ENCODE peak calls at places on chromosome 19, in six cellular contexts. P is neural progenitor cell; B is OCI-LY7; C is left ventricle myocardium inferior; M is A549; U is CD8-positive, alpha-beta T cell. F is an unnamed sample.

GRCh38 chr19:10963865-10964264 is 3.0 kb downstream of the SMARCA4 start:
- DNase-seq in P (no peak), B (no peak), C (no peak), M (no peak), U (no peak), F (no peak)

GRCh38 chr19:5292453-5292842 is 48.2 kb downstream of the PTPRS start:
- DNase-seq in P (no peak), B (peak; percentile 67), C (no peak), M (no peak), U (no peak), F (peak; percentile 69)

GRCh38 chr19:6572217-6572616 is 18.7 kb downstream of the CD70 start:
- DNase-seq in P (no peak), B (no peak), C (peak; percentile 26), M (no peak), U (no peak), F (no peak)

GRCh38 chr19:7912144-7912696 is 2.4 kb upstream of the TGFBR3L start:
- DNase-seq in P (no peak), B (no peak), C (no peak), M (no peak), U (no peak), F (peak; percentile 5)

GRCh38 chr19:56108447-56109195 is 12.5 kb downstream of the ZNF787 start:
- DNase-seq in P (no peak), B (no peak), C (peak; percentile 60), M (no peak), U (no peak), F (no peak)

GRCh38 chr19:15374105-15374651 is 5.4 kb downstream of the AKAP8 start:
- DNase-seq in P (no peak), B (no peak), C (peak; percentile 36), M (no peak), U (no peak), F (no peak)

GRCh38 chr19:15562145-15562544 is 52.9 kb upstream of the CYP4F8 start:
- DNase-seq in P (no peak), B (no peak), C (no peak), M (no peak), U (no peak), F (no peak)

GRCh38 chr19:58483776-58484175 is 7.6 kb downstream of the ZNF446 start:
- DNase-seq in P (no peak), B (no peak), C (no peak), M (no peak), U (no peak), F (no peak)

GRCh38 chr19:17104679-17105078 is 29.1 kb downstream of the MYO9B start:
- DNase-seq in P (no peak), B (no peak), C (no peak), M (no peak), U (no peak), F (no peak)

GRCh38 chr19:13318190-13318589 is 168.0 kb downstream of the IER2 start:
- DNase-seq in P (no peak), B (no peak), C (no peak), M (no peak), U (no peak), F (no peak)

GRCh38 chr19:2666344-2666994 is 36.0 kb downstream of the GNG7 start:
- DNase-seq in P (no peak), B (no peak), C (no peak), M (no peak), U (no peak), F (no peak)

GRCh38 chr19:7789447-7789846 is 26.4 kb downstream of the CLEC4M start:
- DNase-seq in P (peak; percentile 39), B (peak; percentile 18), C (no peak), M (no peak), U (no peak), F (no peak)

GRCh38 chr19:51802775-51803174 is 7.8 kb downstream of the FPR3 start:
- DNase-seq in P (no peak), B (no peak), C (no peak), M (no peak), U (no peak), F (no peak)

GRCh38 chr19:39405261-39405912 is 1.3 kb upstream of the ZFP36 start:
- DNase-seq in P (no peak), B (peak; percentile 56), C (no peak), M (peak; percentile 33), U (no peak), F (no peak)

GRCh38 chr19:40592170-40592569 is 9.0 kb upstream of the LTBP4 start:
- DNase-seq in P (peak; percentile 44), B (peak; percentile 79), C (no peak), M (peak; percentile 92), U (no peak), F (no peak)

GRCh38 chr19:38233740-38234251 is 9.8 kb upstream of the DPF1 start:
- DNase-seq in P (peak; percentile 93), B (peak; percentile 80), C (peak; percentile 83), M (peak; percentile 90), U (peak; percentile 37), F (peak; percentile 85)

GRCh38 chr19:39190768-39191167 is 6.0 kb upstream of the NCCRP1 start:
- DNase-seq in P (no peak), B (no peak), C (no peak), M (peak; percentile 68), U (no peak), F (no peak)

GRCh38 chr19:42380155-42380554 is 9.9 kb downstream of the CNFN start:
- DNase-seq in P (no peak), B (no peak), C (no peak), M (no peak), U (no peak), F (no peak)

GRCh38 chr19:30649934-30650614 is 277.9 kb downstream of the ZNF536 start:
- DNase-seq in P (peak; percentile 68), B (peak; percentile 58), C (no peak), M (peak; percentile 72), U (no peak), F (peak; percentile 55)

GRCh38 chr19:24000656-24001055 is 86.0 kb downstream of the ZNF726 start:
- DNase-seq in P (no peak), B (no peak), C (no peak), M (no peak), U (no peak), F (no peak)

GRCh38 chr19:17553256-17553655 is 2.2 kb upstream of the COLGALT1 start:
- DNase-seq in P (peak; percentile 15), B (no peak), C (peak; percentile 73), M (no peak), U (no peak), F (no peak)

GRCh38 chr19:30862876-30863275 is 486.4 kb downstream of the TSHZ3 start:
- DNase-seq in P (no peak), B (no peak), C (no peak), M (no peak), U (no peak), F (no peak)

GRCh38 chr19:2653717-2654584 is 48.5 kb downstream of the GNG7 start:
- DNase-seq in P (peak; percentile 56), B (no peak), C (no peak), M (no peak), U (no peak), F (no peak)

GRCh38 chr19:7507884-7508283 is 8.0 kb upstream of the ZNF358 start:
- DNase-seq in P (peak; percentile 73), B (peak; percentile 42), C (peak; percentile 55), M (peak; percentile 93), U (no peak), F (peak; percentile 78)

GRCh38 chr19:35549879-35550523 is 4.6 kb downstream of the TMEM147 start:
- DNase-seq in P (no peak), B (no peak), C (no peak), M (no peak), U (no peak), F (no peak)
- H3K27ac ChIP-seq in P (no peak overlapping the region), B (no peak overlapping the region), C (no peak overlapping the region), M (no peak overlapping the region), U (no peak overlapping the region), F (no peak overlapping the region)

DNA sequence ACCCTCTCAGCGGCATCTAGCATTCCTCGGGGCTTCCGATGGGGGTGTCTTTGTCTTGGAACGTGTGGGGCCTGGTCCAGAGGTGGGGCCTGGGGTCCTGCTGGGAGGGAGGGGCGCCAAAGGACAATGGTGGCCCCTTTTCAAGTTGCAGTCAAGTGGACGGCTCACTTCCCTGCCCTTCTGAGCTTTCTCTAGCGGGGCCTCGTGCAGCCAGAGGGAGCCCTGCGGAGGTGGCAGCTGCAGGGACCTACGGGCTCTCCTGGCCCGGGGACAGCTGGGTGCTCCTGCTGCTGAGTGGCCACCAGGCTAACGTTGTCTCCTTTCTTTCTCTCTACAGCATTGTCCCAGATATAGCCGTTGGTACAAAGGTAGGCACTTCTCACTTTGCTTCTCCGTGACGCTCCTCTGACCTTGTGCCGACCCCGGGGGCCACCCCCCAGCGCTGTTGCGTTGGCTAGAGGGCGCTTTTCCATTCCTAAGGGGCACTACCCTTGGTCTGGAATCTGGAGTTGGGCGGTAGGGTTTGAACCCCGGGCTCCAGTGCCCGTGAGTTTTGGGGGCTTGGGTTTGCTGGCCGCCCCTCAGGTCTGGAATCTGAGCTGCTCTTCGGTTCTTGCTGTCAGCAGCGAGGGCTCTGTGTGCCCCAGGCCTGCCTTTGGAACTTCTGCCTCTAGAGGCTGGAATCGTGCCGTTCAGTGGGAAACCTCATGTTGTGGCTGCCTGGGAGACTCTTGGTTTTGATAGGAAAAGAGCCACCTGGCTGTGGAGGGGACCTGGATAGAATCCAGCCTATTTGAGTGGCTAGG is 2.0 kb downstream of the PTBP1 start:
- DNase-seq in P (peak; percentile 79), B (peak; percentile 33), C (no peak), M (no peak), U (no peak), F (no peak)
- TF ChIP-seq CTCF in P (no peak), B (peak; percentile 70), C (no peak), M (peak; percentile 27), U (no peak), F (peak; percentile 46)

DNA sequence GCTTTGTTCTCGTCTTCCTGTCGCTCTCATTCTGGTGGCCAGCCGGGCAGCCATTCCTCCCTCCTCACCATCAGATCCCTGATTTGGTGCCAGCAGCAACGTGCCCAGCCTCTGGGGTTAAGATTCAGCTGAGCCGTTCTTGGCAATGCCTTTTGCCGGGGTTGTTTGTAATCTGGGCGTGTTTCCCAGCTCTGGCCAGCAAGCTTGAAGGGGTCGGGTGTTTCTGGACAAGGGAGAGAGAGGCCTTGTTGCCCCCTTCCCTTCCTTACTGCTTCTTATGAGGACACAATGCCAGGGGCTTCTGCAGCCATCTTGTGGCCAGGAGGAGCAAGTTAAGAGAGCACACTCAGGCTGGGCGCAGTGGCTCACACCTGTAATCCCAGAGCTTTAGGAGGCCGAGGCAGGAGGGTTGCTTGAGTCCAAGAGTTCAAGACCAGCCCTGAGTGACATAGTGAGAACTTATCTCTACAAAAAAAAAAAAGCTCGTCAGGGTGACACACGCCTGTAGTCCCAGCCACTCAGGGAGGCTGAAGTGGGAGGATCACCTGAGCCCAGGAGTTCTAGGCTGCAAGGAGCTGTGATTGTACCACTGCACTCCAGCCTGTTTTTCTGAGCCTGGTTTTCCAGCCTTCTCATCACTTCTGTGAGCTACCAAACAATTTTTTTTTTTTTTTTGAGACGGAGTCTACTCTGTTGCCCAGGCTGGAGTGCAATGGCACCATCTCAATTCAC is 10.7 kb upstream of the CRTC1 start:
- DNase-seq in P (peak; percentile 37), B (peak; percentile 39), C (no peak), M (peak; percentile 39), U (no peak), F (peak; percentile 39)
- H3K27ac ChIP-seq in P (no peak overlapping the region), B (no peak overlapping the region), C (peak overlapping the region; percentile 27), M (peak overlapping the region; percentile 16), U (no peak overlapping the region), F (no peak overlapping the region)

GRCh38 chr19:35903550-35904179 is 1.3 kb downstream of the HCST start:
- DNase-seq in P (peak; percentile 69), B (peak; percentile 96), C (peak; percentile 72), M (peak; percentile 68), U (peak; percentile 74), F (no peak)
- TF ChIP-seq CTCF in P (no peak), B (no peak), C (no peak), M (no peak), U (no peak), F (no peak)